ENCODE peak calls at places on chromosomes 3 and 15, in eight cellular contexts. One of them, this sample, is unnamed.

GRCh38 chr15:69193948-69194827 is 33.8 kb downstream of the GLCE start:
- DNase-seq in BE2C: no peak
- DNase-seq in psoas muscle: no peak
- DNase-seq in WERI-Rb-1: no peak
- DNase-seq in GM12864: no peak
- DNase-seq in gastrocnemius medialis: no peak
- DNase-seq in fibroblast of mammary gland: peak; percentile 47
- DNase-seq in heart left ventricle: no peak
- DNase-seq in this sample: no peak

GRCh38 chr15:62938825-62939224 is 103.7 kb upstream of the TPM1 start:
- DNase-seq in gastrocnemius medialis: no peak
- DNase-seq in heart left ventricle: no peak
- DNase-seq in BE2C: no peak
- DNase-seq in psoas muscle: no peak
- DNase-seq in fibroblast of mammary gland: no peak
- DNase-seq in WERI-Rb-1: no peak
- DNase-seq in GM12864: no peak
- DNase-seq in this sample: no peak

GRCh38 chr3:184685646-184686045 is 26.2 kb downstream of the MAGEF1 start:
- DNase-seq in fibroblast of mammary gland: no peak
- DNase-seq in WERI-Rb-1: peak; percentile 73
- DNase-seq in psoas muscle: no peak
- DNase-seq in GM12864: no peak
- DNase-seq in BE2C: no peak
- DNase-seq in gastrocnemius medialis: no peak
- DNase-seq in heart left ventricle: no peak
- DNase-seq in this sample: no peak

GRCh38 chr3:113764698-113765097 is 17.9 kb downstream of the ATP6V1A start:
- DNase-seq in fibroblast of mammary gland: no peak
- DNase-seq in BE2C: no peak
- DNase-seq in GM12864: no peak
- DNase-seq in heart left ventricle: no peak
- DNase-seq in gastrocnemius medialis: no peak
- DNase-seq in WERI-Rb-1: peak; percentile 66
- DNase-seq in psoas muscle: no peak
- DNase-seq in this sample: no peak

GRCh38 chr15:100703032-100703578 is 100.7 kb downstream of the ASB7 start:
- DNase-seq in fibroblast of mammary gland: peak; percentile 94
- DNase-seq in GM12864: peak; percentile 71
- DNase-seq in gastrocnemius medialis: no peak
- DNase-seq in BE2C: no peak
- DNase-seq in WERI-Rb-1: no peak
- DNase-seq in psoas muscle: no peak
- DNase-seq in heart left ventricle: no peak
- DNase-seq in this sample: no peak

GRCh38 chr15:77482570-77482969 is 61.9 kb downstream of the HMG20A start:
- DNase-seq in heart left ventricle: no peak
- DNase-seq in GM12864: no peak
- DNase-seq in fibroblast of mammary gland: peak; percentile 77
- DNase-seq in WERI-Rb-1: no peak
- DNase-seq in gastrocnemius medialis: no peak
- DNase-seq in psoas muscle: no peak
- DNase-seq in BE2C: no peak
- DNase-seq in this sample: no peak

GRCh38 chr3:4748127-4748526 is 231.1 kb upstream of the BHLHE40 start:
- DNase-seq in WERI-Rb-1: no peak
- DNase-seq in BE2C: no peak
- DNase-seq in GM12864: no peak
- DNase-seq in gastrocnemius medialis: no peak
- DNase-seq in fibroblast of mammary gland: no peak
- DNase-seq in heart left ventricle: no peak
- DNase-seq in psoas muscle: no peak
- DNase-seq in this sample: no peak

GRCh38 chr3:29354894-29355293 is 74.0 kb downstream of the RBMS3 start:
- DNase-seq in gastrocnemius medialis: no peak
- DNase-seq in fibroblast of mammary gland: no peak
- DNase-seq in heart left ventricle: no peak
- DNase-seq in psoas muscle: no peak
- DNase-seq in GM12864: no peak
- DNase-seq in WERI-Rb-1: no peak
- DNase-seq in BE2C: peak; percentile 11
- DNase-seq in this sample: no peak

GRCh38 chr3:53483821-53484220 is 10.6 kb upstream of the CACNA1D start:
- DNase-seq in gastrocnemius medialis: no peak
- DNase-seq in fibroblast of mammary gland: no peak
- DNase-seq in psoas muscle: no peak
- DNase-seq in heart left ventricle: no peak
- DNase-seq in WERI-Rb-1: no peak
- DNase-seq in GM12864: no peak
- DNase-seq in BE2C: no peak
- DNase-seq in this sample: no peak

GRCh38 chr3:157469571-157470294 is 33.1 kb downstream of the PTX3 start:
- DNase-seq in fibroblast of mammary gland: no peak
- DNase-seq in gastrocnemius medialis: no peak
- DNase-seq in heart left ventricle: no peak
- DNase-seq in WERI-Rb-1: no peak
- DNase-seq in GM12864: no peak
- DNase-seq in BE2C: no peak
- DNase-seq in psoas muscle: no peak
- DNase-seq in this sample: no peak

GRCh38 chr3:129892486-129892856 is 1.0 kb downstream of the TMCC1 start:
- DNase-seq in heart left ventricle: no peak
- DNase-seq in psoas muscle: no peak
- DNase-seq in gastrocnemius medialis: no peak
- DNase-seq in BE2C: no peak
- DNase-seq in WERI-Rb-1: no peak
- DNase-seq in GM12864: no peak
- DNase-seq in fibroblast of mammary gland: no peak
- DNase-seq in this sample: no peak

GRCh38 chr3:133474251-133474801 is 74.5 kb downstream of the BFSP2 start:
- DNase-seq in fibroblast of mammary gland: peak; percentile 80
- DNase-seq in heart left ventricle: peak; percentile 72
- DNase-seq in psoas muscle: peak; percentile 57
- DNase-seq in BE2C: no peak
- DNase-seq in GM12864: no peak
- DNase-seq in WERI-Rb-1: no peak
- DNase-seq in gastrocnemius medialis: peak; percentile 59
- DNase-seq in this sample: peak; percentile 90

GRCh38 chr3:28081533-28081947 is 159.9 kb upstream of the CMC1 start:
- DNase-seq in GM12864: no peak
- DNase-seq in psoas muscle: no peak
- DNase-seq in gastrocnemius medialis: no peak
- DNase-seq in WERI-Rb-1: no peak
- DNase-seq in fibroblast of mammary gland: no peak
- DNase-seq in BE2C: no peak
- DNase-seq in heart left ventricle: no peak
- DNase-seq in this sample: no peak

GRCh38 chr3:106457278-106458210 is 588.7 kb upstream of the CBLB start:
- DNase-seq in GM12864: peak; percentile 51
- DNase-seq in BE2C: no peak
- DNase-seq in gastrocnemius medialis: peak; percentile 91
- DNase-seq in psoas muscle: peak; percentile 57
- DNase-seq in heart left ventricle: no peak
- DNase-seq in fibroblast of mammary gland: peak; percentile 96
- DNase-seq in WERI-Rb-1: no peak
- DNase-seq in this sample: peak; percentile 85

GRCh38 chr15:27538325-27538724 is 560.8 kb downstream of the OCA2 start:
- DNase-seq in GM12864: no peak
- DNase-seq in BE2C: no peak
- DNase-seq in gastrocnemius medialis: no peak
- DNase-seq in psoas muscle: no peak
- DNase-seq in fibroblast of mammary gland: no peak
- DNase-seq in heart left ventricle: no peak
- DNase-seq in WERI-Rb-1: no peak
- DNase-seq in this sample: no peak

GRCh38 chr15:92869977-92870644 is 30.0 kb upstream of the CHD2 start:
- DNase-seq in BE2C: no peak
- DNase-seq in GM12864: no peak
- DNase-seq in psoas muscle: no peak
- DNase-seq in WERI-Rb-1: no peak
- DNase-seq in fibroblast of mammary gland: no peak
- DNase-seq in heart left ventricle: no peak
- DNase-seq in gastrocnemius medialis: no peak
- DNase-seq in this sample: no peak

GRCh38 chr3:141797819-141798405 is 34.7 kb downstream of the GRK7 start:
- DNase-seq in heart left ventricle: no peak
- DNase-seq in fibroblast of mammary gland: no peak
- DNase-seq in gastrocnemius medialis: no peak
- DNase-seq in WERI-Rb-1: peak; percentile 46
- DNase-seq in BE2C: no peak
- DNase-seq in GM12864: no peak
- DNase-seq in psoas muscle: no peak
- DNase-seq in this sample: no peak

GRCh38 chr15:61835476-61836106 is 224.7 kb downstream of the VPS13C start:
- DNase-seq in BE2C: peak; percentile 73
- DNase-seq in GM12864: no peak
- DNase-seq in psoas muscle: peak; percentile 68
- DNase-seq in fibroblast of mammary gland: peak; percentile 64
- DNase-seq in heart left ventricle: peak; percentile 55
- DNase-seq in gastrocnemius medialis: peak; percentile 55
- DNase-seq in WERI-Rb-1: peak; percentile 78
- DNase-seq in this sample: peak; percentile 45

GRCh38 chr3:127671523-127672428 is 976 bp upstream of the ABTB1 start:
- DNase-seq in heart left ventricle: peak; percentile 16
- DNase-seq in GM12864: no peak
- DNase-seq in WERI-Rb-1: no peak
- DNase-seq in BE2C: no peak
- DNase-seq in gastrocnemius medialis: no peak
- DNase-seq in psoas muscle: peak; percentile 43
- DNase-seq in fibroblast of mammary gland: no peak
- DNase-seq in this sample: peak; percentile 88

GRCh38 chr15:101852356-101852755 is 40.4 kb downstream of the OR4F15 start:
- DNase-seq in BE2C: no peak
- DNase-seq in fibroblast of mammary gland: no peak
- DNase-seq in heart left ventricle: no peak
- DNase-seq in WERI-Rb-1: no peak
- DNase-seq in GM12864: no peak
- DNase-seq in gastrocnemius medialis: no peak
- DNase-seq in psoas muscle: no peak
- DNase-seq in this sample: no peak

GRCh38 chr3:51403675-51404074 is 12.6 kb downstream of the RBM15B start:
- DNase-seq in WERI-Rb-1: no peak
- DNase-seq in gastrocnemius medialis: no peak
- DNase-seq in BE2C: no peak
- DNase-seq in psoas muscle: no peak
- DNase-seq in GM12864: no peak
- DNase-seq in heart left ventricle: no peak
- DNase-seq in fibroblast of mammary gland: no peak
- DNase-seq in this sample: no peak

GRCh38 chr15:90009301-90010063 is 8.4 kb downstream of the ZNF710 start:
- DNase-seq in fibroblast of mammary gland: no peak
- DNase-seq in heart left ventricle: no peak
- DNase-seq in WERI-Rb-1: no peak
- DNase-seq in psoas muscle: no peak
- DNase-seq in gastrocnemius medialis: no peak
- DNase-seq in GM12864: no peak
- DNase-seq in BE2C: no peak
- DNase-seq in this sample: no peak

GRCh38 chr15:67826717-67827560 is 1.6 kb downstream of the SKOR1 start:
- DNase-seq in psoas muscle: no peak
- DNase-seq in WERI-Rb-1: no peak
- DNase-seq in fibroblast of mammary gland: no peak
- DNase-seq in GM12864: no peak
- DNase-seq in gastrocnemius medialis: no peak
- DNase-seq in BE2C: no peak
- DNase-seq in heart left ventricle: no peak
- DNase-seq in this sample: no peak

GRCh38 chr15:65067334-65067644 is 502 bp downstream of the RASL12 start:
- DNase-seq in BE2C: no peak
- DNase-seq in fibroblast of mammary gland: no peak
- DNase-seq in psoas muscle: no peak
- DNase-seq in gastrocnemius medialis: no peak
- DNase-seq in heart left ventricle: no peak
- DNase-seq in GM12864: no peak
- DNase-seq in WERI-Rb-1: no peak
- DNase-seq in this sample: no peak
- H3K4me3 ChIP-seq in BE2C: no peak overlapping the region
- H3K4me3 ChIP-seq in fibroblast of mammary gland: peak overlapping the region; percentile 16
- H3K4me3 ChIP-seq in psoas muscle: peak overlapping the region; percentile 65
- H3K4me3 ChIP-seq in gastrocnemius medialis: peak overlapping the region; percentile 54
- H3K4me3 ChIP-seq in heart left ventricle: peak overlapping the region; percentile 56
- H3K4me3 ChIP-seq in GM12864: no peak overlapping the region
- H3K4me3 ChIP-seq in WERI-Rb-1: no peak overlapping the region
- H3K4me3 ChIP-seq in this sample: peak overlapping the region; percentile 13

GRCh38 chr3:98612587-98612986 is 19.2 kb upstream of the CPOX start:
- DNase-seq in gastrocnemius medialis: no peak
- DNase-seq in GM12864: peak; percentile 77
- DNase-seq in WERI-Rb-1: peak; percentile 16
- DNase-seq in BE2C: peak; percentile 54
- DNase-seq in fibroblast of mammary gland: no peak
- DNase-seq in psoas muscle: no peak
- DNase-seq in heart left ventricle: no peak
- DNase-seq in this sample: peak; percentile 63
- TF ChIP-seq CTCF in gastrocnemius medialis: no peak
- TF ChIP-seq CTCF in GM12864: peak; percentile 58
- TF ChIP-seq CTCF in WERI-Rb-1: peak; percentile 37
- TF ChIP-seq CTCF in BE2C: peak; percentile 37
- TF ChIP-seq CTCF in fibroblast of mammary gland: peak; percentile 1
- TF ChIP-seq CTCF in psoas muscle: no peak
- TF ChIP-seq CTCF in heart left ventricle: no peak
- TF ChIP-seq CTCF in this sample: no peak

GRCh38 chr15:78811124-78811824 is at the start of gene ADAMTS7:
- DNase-seq in BE2C: peak; percentile 93
- DNase-seq in gastrocnemius medialis: peak; percentile 49
- DNase-seq in GM12864: no peak
- DNase-seq in psoas muscle: peak; percentile 83
- DNase-seq in heart left ventricle: peak; percentile 84
- DNase-seq in fibroblast of mammary gland: peak; percentile 49
- DNase-seq in WERI-Rb-1: peak; percentile 85
- DNase-seq in this sample: peak; percentile 33
- H3K4me3 ChIP-seq in BE2C: peak within 1 kb of the TSS; percentile 90
- H3K4me3 ChIP-seq in gastrocnemius medialis: peak within 1 kb of the TSS; percentile 71
- H3K4me3 ChIP-seq in GM12864: peak within 1 kb of the TSS; percentile 53
- H3K4me3 ChIP-seq in psoas muscle: peak within 1 kb of the TSS; percentile 80
- H3K4me3 ChIP-seq in heart left ventricle: peak within 1 kb of the TSS; percentile 85
- H3K4me3 ChIP-seq in fibroblast of mammary gland: peak within 1 kb of the TSS; percentile 46
- H3K4me3 ChIP-seq in WERI-Rb-1: peak within 1 kb of the TSS; percentile 59
- H3K4me3 ChIP-seq in this sample: peak within 1 kb of the TSS; percentile 26

DNA sequence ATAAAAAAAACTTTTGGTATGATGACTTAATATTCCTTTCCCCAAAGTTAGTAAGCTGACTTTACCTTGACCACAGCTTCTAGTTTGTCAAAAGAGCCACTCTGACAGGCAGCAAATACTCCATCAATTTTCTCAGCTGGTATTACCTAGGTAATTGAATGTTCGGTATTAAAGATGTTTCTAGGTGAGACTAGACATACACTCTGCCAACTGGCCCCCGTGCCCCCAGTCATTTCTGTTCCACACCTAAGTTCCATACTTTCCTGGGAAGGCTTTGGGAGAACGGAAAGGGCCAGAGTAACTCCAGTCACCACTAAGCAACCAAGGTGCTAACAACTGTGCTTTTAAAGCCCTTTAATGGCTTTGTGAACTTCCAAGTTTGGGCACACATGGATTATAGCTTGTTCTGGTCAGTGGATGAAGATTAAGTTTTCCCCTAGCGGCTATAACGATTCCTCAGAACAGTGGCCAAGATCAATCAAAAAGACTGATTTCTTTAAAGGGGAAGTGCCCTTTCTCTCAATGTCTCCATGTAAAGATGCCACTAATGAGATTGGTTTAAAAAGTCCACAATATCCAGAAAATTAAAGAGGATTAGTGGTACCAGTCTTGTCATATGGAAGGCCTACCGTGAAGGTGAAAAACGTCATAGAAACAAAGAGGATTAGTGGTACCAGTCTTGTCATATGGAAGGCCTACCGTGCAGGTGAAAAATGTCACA is 7.0 kb downstream of the EIF4A2 start:
- DNase-seq in fibroblast of mammary gland: peak; percentile 72
- DNase-seq in GM12864: no peak
- DNase-seq in gastrocnemius medialis: no peak
- DNase-seq in heart left ventricle: no peak
- DNase-seq in psoas muscle: no peak
- DNase-seq in BE2C: peak; percentile 14
- DNase-seq in WERI-Rb-1: peak; percentile 11
- DNase-seq in this sample: no peak
- TF ChIP-seq CTCF in fibroblast of mammary gland: peak; percentile 28
- TF ChIP-seq CTCF in GM12864: peak; percentile 30
- TF ChIP-seq CTCF in gastrocnemius medialis: no peak
- TF ChIP-seq CTCF in heart left ventricle: no peak
- TF ChIP-seq CTCF in psoas muscle: no peak
- TF ChIP-seq CTCF in BE2C: no peak
- TF ChIP-seq CTCF in WERI-Rb-1: no peak
- TF ChIP-seq CTCF in this sample: no peak

This sample was measured in lower leg skin.